ENCODE peak calls at places on chromosome 22, in four cellular contexts. I is GM12878, F is K562, E is HepG2. G is an unnamed sample.
A peak's percentile ranks its signal among the peaks of the same experiment; 100 is the strongest.

GRCh38 chr22:22802346-22802970 is 85.2 kb upstream of the IGLL5 start:
- DNase-seq in E (no peak), I (no peak), F (peak; percentile 91), G (no peak)

GRCh38 chr22:23199159-23199558 is 18.9 kb downstream of the BCR start:
- DNase-seq in I (no peak), E (no peak), F (no peak), G (no peak)

GRCh38 chr22:19741053-19741452 is 17.7 kb downstream of the GP1BB start:
- DNase-seq in E (no peak), F (no peak), I (no peak), G (no peak)

GRCh38 chr22:33020721-33021120 is 37.5 kb downstream of the SYN3 start:
- DNase-seq in I (no peak), F (no peak), E (no peak), G (no peak)

GRCh38 chr22:46638601-46639431 is 18.6 kb downstream of the GRAMD4 start:
- DNase-seq in E (peak; percentile 99), F (no peak), I (no peak), G (no peak)

GRCh38 chr22:47599753-47600152 is 837.3 kb downstream of the TBC1D22A start:
- DNase-seq in I (no peak), E (no peak), F (no peak), G (no peak)

GRCh38 chr22:49046546-49047305 is 780.9 kb downstream of the BRD1 start:
- DNase-seq in E (peak; percentile 50), I (no peak), F (peak; percentile 69), G (peak; percentile 90)

GRCh38 chr22:18044548-18045271 is 20.3 kb upstream of the MICAL3 start:
- DNase-seq in I (no peak), F (no peak), E (peak; percentile 94), G (no peak)

GRCh38 chr22:20094158-20094807 is 14.2 kb downstream of the DGCR8 start:
- DNase-seq in I (no peak), F (no peak), E (no peak), G (no peak)

GRCh38 chr22:46777609-46777970 is 15.1 kb downstream of the TBC1D22A start:
- DNase-seq in E (no peak), I (no peak), F (no peak), G (no peak)

GRCh38 chr22:44941176-44941575 is 68.6 kb downstream of the PHF21B start:
- DNase-seq in I (no peak), E (no peak), F (no peak), G (no peak)

GRCh38 chr22:36907464-36907863 is 6.0 kb upstream of the CSF2RB start:
- DNase-seq in F (no peak), E (no peak), I (no peak), G (no peak)
- TF ChIP-seq CTCF in F (no peak), E (no peak), I (no peak), G (no peak)

DNA sequence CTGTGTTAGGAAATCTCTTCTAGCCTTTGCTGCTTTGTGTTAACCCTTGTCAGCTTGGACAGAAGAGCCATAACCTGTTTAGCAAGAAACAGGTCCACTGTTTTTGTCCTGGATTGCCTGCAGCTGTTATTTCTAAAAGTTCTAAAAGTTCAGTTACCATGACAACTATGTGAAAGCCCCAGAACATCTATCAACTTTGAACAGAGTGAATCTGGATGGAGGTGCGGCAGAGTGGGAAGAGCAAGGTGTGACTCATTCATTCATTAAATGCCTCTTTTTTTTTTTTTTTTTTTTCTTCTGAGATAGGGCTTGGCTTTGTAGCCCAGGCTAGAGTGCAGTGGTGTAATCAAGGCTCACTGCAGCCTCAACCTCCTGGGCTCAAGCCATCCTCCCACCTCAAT is 50.5 kb downstream of the RBX1 start:
- DNase-seq in F (no peak), I (no peak), E (peak; percentile 41), G (no peak)
- TF ChIP-seq ETV6 in F (no peak), I (no peak), E (no peak), G (no peak)

GRCh38 chr22:39362932-39363331 is 13.1 kb downstream of the SYNGR1 start:
- DNase-seq in E (no peak), F (no peak), I (no peak), G (no peak)

GRCh38 chr22:39360674-39361413 is 11.1 kb downstream of the SYNGR1 start:
- DNase-seq in F (no peak), E (no peak), I (no peak), G (peak; percentile 52)

GRCh38 chr22:39362271-39362670 is 12.5 kb downstream of the SYNGR1 start:
- DNase-seq in E (no peak), I (no peak), F (peak; percentile 27), G (no peak)

GRCh38 chr22:39360242-39360641 is 10.5 kb downstream of the SYNGR1 start:
- DNase-seq in F (no peak), E (no peak), I (no peak), G (no peak)

DNA sequence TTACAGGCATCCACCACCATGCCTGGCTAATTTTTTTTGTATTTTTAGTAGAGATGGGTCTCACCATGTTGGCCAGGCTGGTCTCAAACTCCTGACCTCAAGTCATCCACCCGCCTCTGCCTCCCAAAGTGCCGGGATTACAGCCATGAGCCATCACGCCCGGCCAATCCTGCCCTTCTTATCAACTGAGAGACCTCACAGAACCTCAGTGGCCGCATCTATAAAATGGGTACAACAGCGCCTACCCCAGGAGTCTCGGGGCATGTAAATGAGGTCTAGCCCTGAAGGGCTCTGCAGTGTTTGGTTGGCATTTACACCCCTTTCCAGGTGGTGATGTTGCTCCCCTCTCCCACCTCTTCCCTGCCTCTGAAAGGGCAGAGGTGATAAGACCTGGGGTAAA is 11.7 kb downstream of the SYNGR1 start:
- DNase-seq in F (no peak), E (no peak), I (no peak), G (no peak)
- TF ChIP-seq CBFB in F (no peak), E (no peak), I (no peak), G (no peak)

DNA sequence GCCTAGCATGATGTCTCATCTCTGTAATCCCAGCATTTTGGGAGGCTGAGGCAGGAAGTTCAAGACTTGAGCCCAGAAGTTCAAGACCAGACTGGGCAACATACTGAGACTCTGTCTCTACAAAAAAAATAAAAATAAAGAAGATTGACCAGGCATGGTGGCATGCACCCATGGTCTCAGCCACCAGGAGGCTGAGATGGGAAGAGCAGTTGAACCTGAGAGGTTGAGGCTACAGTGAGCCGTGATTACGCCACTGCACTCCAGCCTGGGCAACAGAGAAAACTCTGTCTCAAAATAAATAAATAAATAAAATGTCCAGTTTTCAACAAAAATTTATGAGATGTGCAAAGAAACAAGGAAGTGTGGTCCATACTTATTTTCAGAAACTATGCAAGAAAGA is 28.3 kb downstream of the EFCAB6 start:
- DNase-seq in I (no peak), F (no peak), E (peak; percentile 8), G (no peak)
- TF ChIP-seq CTCF in I (no peak), F (no peak), E (no peak), G (no peak)